ENCODE peak calls at places on chromosomes 16 and 17, in six cellular contexts. Y, M, W, T, S and J are unnamed samples.

GRCh38 chr16:5496013-5496412 is 398.4 kb upstream of the EEF2KMT start:
- DNase-seq in Y (no peak), M (no peak), W (no peak), T (no peak), S (no peak), J (no peak)

GRCh38 chr17:29273924-29274323 is 20.0 kb downstream of the NUFIP2 start:
- DNase-seq in Y (no peak), M (no peak), W (no peak), T (no peak), S (no peak), J (no peak)

GRCh38 chr16:27189335-27189972 is 13.9 kb upstream of the KDM8 start:
- DNase-seq in Y (peak), M (no peak), W (no peak), T (no peak), S (no peak), J (no peak)

GRCh38 chr16:3134338-3135119 is at the start of gene ZNF213:
- DNase-seq in Y (peak), M (peak), W (peak), T (peak), S (peak), J (peak)

GRCh38 chr17:80261159-80261894 is 675 bp downstream of the RNF213 start:
- DNase-seq in Y (peak), M (peak), W (peak), T (no peak), S (peak), J (peak)

GRCh38 chr17:36661047-36661666 is 59.8 kb downstream of the MRM1 start:
- DNase-seq in Y (no peak), M (no peak), W (no peak), T (no peak), S (no peak), J (no peak)

GRCh38 chr17:8803531-8804416 is 4.6 kb upstream of the MFSD6L start:
- DNase-seq in Y (no peak), M (no peak), W (no peak), T (no peak), S (no peak), J (no peak)

GRCh38 chr16:9957002-9957401 is 225.2 kb downstream of the GRIN2A start:
- DNase-seq in Y (no peak), M (no peak), W (no peak), T (no peak), S (no peak), J (no peak)

GRCh38 chr17:78107457-78107856 is 21.1 kb downstream of the TMC6 start:
- DNase-seq in Y (no peak), M (peak), W (no peak), T (no peak), S (no peak), J (no peak)

GRCh38 chr17:57397402-57397801 is 141.1 kb downstream of the MSI2 start:
- DNase-seq in Y (no peak), M (no peak), W (no peak), T (no peak), S (no peak), J (no peak)

GRCh38 chr16:12690024-12690423 is 113.7 kb downstream of the CPPED1 start:
- DNase-seq in Y (no peak), M (no peak), W (no peak), T (no peak), S (no peak), J (no peak)

GRCh38 chr17:20991276-20992037 is 51.4 kb downstream of the USP22 start:
- DNase-seq in Y (no peak), M (no peak), W (no peak), T (no peak), S (no peak), J (no peak)

GRCh38 chr16:85602402-85602801 is 10.7 kb upstream of the GSE1 start:
- DNase-seq in Y (no peak), M (no peak), W (no peak), T (no peak), S (no peak), J (no peak)

GRCh38 chr16:27053996-27054395 is 12.7 kb upstream of the C16orf82 start:
- DNase-seq in Y (no peak), M (no peak), W (no peak), T (no peak), S (no peak), J (no peak)

GRCh38 chr17:1882836-1883235 is 53.0 kb downstream of the RPA1 start:
- DNase-seq in Y (no peak), M (no peak), W (peak), T (no peak), S (no peak), J (no peak)

GRCh38 chr16:84867696-84868095 is 47.9 kb downstream of the CRISPLD2 start:
- DNase-seq in Y (no peak), M (no peak), W (no peak), T (no peak), S (no peak), J (no peak)

DNA sequence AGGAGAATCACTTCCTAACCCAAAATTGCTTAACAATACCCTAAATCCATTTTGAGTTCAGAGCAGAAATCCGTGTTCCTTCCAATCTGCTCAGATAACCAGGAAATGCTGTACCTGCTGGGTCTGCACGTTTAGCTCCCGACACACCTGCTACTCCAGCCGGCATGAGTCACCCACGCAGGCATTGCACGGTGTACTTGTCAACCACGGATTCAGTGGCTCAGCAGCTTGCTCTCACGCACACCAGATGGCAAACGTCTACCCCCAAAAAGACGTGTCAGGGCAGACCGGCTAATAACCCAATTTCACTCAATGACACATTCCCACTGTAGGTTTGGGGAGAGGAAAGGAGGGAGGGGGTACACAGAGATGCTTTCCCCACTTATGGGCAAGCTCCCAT is 468.1 kb downstream of the SOX9 start:
- DNase-seq in Y (peak), M (no peak), W (peak), T (no peak), S (peak), J (peak)
- TF ChIP-seq POLR2A in Y (no peak), M (no peak), W (no peak), T (peak), S (peak), J (no peak)

GRCh38 chr17:40038882-40039513 is 15.2 kb downstream of the MED24 start:
- DNase-seq in Y (peak), M (peak), W (peak), T (no peak), S (peak), J (peak)
- TF ChIP-seq POLR2A in Y (no peak), M (no peak), W (no peak), T (no peak), S (no peak), J (no peak)

DNA sequence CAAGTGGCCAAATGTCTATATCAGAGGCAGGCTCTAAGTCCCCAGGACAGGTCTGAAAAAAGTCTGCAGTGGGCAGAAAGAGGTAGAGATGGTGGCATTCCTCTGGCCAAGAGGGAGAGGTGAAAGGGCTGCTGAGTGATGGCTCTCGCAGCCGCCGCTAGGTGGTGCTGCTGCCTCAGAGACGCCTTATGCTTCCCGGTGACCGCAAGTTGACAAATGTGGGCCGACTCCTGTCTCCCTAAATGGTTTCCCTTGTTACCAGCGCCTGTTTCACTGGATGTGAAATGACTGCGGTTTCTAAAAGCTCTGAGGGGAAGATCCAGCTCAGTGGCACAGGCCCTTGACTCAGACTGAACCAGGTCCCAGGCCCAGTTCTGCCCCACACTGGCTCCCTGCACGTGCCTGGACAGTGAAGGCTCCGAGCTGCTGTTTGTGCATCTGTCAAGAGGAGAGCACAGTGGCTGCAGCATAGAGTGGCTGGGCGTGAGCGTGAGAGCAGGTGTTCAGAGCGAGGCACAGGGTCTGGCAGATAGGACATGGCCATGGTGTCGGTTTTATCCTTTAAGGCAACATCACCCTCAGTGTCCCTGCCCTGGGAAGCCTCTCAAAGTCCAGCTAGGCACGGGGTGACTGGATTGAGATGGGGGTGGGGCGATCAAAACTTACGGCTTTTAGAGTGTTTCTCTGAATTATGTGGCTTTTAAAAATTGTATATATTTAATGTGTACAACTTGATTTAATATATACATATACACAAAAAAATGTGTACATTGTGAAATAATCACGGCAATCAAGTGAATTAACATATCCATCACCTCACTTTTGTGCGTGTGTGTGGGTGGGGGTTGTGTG is 19.9 kb downstream of the CLEC16A start:
- DNase-seq in Y (peak), M (peak), W (peak), T (no peak), S (peak), J (peak)
- TF ChIP-seq POLR2A in Y (no peak), M (no peak), W (no peak), T (no peak), S (no peak), J (no peak)

DNA sequence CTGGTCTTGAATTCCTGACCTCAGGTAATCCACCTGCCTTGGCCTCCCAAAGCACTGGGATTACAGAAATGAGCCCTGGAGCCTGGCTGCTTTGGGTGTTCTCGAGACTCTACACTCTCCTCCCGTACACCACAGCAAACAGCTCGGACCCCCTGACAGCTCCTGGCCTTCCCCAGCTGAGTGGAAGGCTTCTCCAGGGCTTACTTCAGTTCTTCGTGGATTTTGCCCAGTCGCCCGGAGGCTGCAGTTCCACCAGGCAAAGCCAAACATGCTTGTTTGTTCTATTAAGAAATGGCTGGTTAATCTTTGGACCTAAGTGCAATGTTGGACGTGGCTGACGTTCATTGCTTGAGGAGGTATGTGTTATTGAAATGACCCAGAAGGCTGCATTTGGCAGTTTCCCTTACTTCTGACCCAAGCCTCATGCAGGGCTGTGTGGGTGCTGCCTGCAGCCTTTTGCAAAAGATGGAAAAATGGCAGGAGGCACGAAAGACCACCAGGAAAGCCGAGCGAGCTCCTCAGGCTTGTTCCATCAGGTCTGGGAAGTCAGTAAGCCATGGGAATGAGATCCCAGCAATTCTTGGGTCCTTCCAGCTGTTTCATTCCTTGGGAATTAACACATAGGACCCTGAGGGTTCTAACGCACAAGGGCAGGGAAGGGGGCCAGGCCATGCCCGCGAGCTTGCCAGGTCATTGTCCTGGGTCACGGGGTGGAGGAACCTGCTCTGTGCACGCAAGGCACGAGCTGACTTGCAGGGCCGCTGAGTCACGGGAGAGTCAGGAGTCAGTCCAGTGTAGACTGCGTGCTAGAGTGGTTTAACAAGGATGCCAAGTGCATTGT is 23.9 kb upstream of the KLHDC4 start:
- DNase-seq in Y (peak), M (no peak), W (peak), T (no peak), S (no peak), J (no peak)
- TF ChIP-seq POLR2A in Y (no peak), M (no peak), W (peak), T (no peak), S (no peak), J (no peak)

GRCh38 chr17:42676424-42677011 is at the start of gene PLEKHH3:
- DNase-seq in Y (no peak), M (no peak), W (no peak), T (no peak), S (no peak), J (peak)

GRCh38 chr17:42679492-42680330 is 1.9 kb downstream of the CCR10 start:
- DNase-seq in Y (peak), M (peak), W (peak), T (no peak), S (peak), J (peak)

GRCh38 chr17:42677012-42677857 is 441 bp upstream of the PLEKHH3 start:
- DNase-seq in Y (peak), M (peak), W (peak), T (peak), S (peak), J (peak)

GRCh38 chr17:42679001-42679491 is 2.3 kb upstream of the PLEKHH3 start:
- DNase-seq in Y (peak), M (no peak), W (peak), T (no peak), S (peak), J (peak)

DNA sequence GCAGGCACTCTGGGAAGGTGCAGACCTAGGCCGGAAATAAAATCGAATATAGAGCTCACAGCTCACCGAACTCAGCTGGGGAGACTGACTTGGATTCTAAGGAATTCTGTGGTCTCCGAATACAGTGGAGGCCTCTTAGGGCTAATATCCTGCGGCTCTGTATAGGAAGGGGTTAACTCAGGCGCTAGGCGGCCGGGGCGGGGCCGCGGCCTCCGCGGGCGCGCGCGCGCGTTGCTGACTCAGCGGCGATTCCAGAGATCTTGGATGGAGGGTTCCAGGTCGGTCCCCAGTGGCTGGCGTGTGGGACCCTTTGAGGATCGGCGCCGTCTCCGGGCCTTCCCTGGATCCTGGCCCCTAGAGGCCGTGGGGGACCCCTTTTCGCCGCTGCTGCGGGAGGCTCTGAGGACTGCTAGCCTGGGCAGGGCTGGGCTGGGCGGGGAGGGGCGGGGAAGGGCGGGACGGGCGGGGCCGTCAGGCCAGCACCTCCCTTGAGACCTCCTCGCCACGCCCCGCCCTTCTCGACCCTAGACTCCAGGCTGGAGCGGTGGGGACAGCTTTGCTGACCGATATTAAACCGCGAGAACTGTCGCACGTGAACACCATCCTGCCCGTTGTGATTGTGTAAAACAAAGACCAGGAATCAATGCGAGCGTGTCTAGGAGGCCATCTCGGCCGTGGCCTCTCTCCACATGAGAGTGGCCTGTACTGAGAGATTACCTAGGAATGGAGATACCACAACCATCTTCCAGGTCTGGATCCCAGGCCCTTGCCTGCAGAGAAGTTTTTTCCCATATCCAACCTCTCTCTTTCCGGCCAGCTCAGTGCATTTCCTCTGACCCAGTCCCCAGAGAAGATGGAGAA is 1.4 kb upstream of the PLEKHH3 start:
- DNase-seq in Y (peak), M (peak), W (peak), T (peak), S (peak), J (peak)
- TF ChIP-seq POLR2A in Y (no peak), M (peak), W (peak), T (no peak), S (peak), J (no peak)